ENCODE peak calls at places on chromosomes 3 and 15, in four cellular contexts. G is H1, L is transverse colon, J is HepG2. N is an unnamed sample.

GRCh38 chr3:84547971-84548970 is 410.5 kb upstream of the CADM2 start:
- DNase-seq in G (peak), L (no peak), J (peak), N (no peak)

GRCh38 chr3:195246608-195247007 is 24.4 kb downstream of the XXYLT1 start:
- DNase-seq in G (no peak), L (no peak), J (no peak), N (peak)

GRCh38 chr3:66092175-66092990 is 53.7 kb upstream of the MAGI1 start:
- DNase-seq in G (no peak), L (no peak), J (no peak), N (no peak)

GRCh38 chr3:126912491-126913195 is 70.3 kb upstream of the PLXNA1 start:
- DNase-seq in G (no peak), L (no peak), J (no peak), N (no peak)

GRCh38 chr3:8668216-8668615 is 23.6 kb upstream of the SSUH2 start:
- DNase-seq in G (no peak), L (no peak), J (no peak), N (no peak)

GRCh38 chr15:99202176-99202552 is 47.2 kb downstream of the TTC23 start:
- DNase-seq in G (no peak), L (no peak), J (no peak), N (no peak)

GRCh38 chr3:12870942-12871341 is 29.6 kb upstream of the RPL32 start:
- DNase-seq in G (no peak), L (peak), J (no peak), N (no peak)

GRCh38 chr3:49997862-49998261 is 57.9 kb downstream of the RBM6 start:
- DNase-seq in G (no peak), L (no peak), J (no peak), N (no peak)

GRCh38 chr3:195212749-195213085 is 58.2 kb downstream of the XXYLT1 start:
- DNase-seq in G (no peak), L (no peak), J (no peak), N (no peak)

GRCh38 chr3:4852780-4853748 is 126.2 kb upstream of the BHLHE40 start:
- DNase-seq in G (no peak), L (no peak), J (no peak), N (no peak)

GRCh38 chr3:197238842-197239241 is 59.6 kb downstream of the DLG1 start:
- DNase-seq in G (no peak), L (no peak), J (no peak), N (no peak)

GRCh38 chr3:172892158-172892557 is 141.6 kb downstream of the ECT2 start:
- DNase-seq in G (no peak), L (no peak), J (no peak), N (no peak)

GRCh38 chr3:192835818-192836468 is 81.7 kb downstream of the MB21D2 start:
- DNase-seq in G (no peak), L (peak), J (no peak), N (no peak)

DNA sequence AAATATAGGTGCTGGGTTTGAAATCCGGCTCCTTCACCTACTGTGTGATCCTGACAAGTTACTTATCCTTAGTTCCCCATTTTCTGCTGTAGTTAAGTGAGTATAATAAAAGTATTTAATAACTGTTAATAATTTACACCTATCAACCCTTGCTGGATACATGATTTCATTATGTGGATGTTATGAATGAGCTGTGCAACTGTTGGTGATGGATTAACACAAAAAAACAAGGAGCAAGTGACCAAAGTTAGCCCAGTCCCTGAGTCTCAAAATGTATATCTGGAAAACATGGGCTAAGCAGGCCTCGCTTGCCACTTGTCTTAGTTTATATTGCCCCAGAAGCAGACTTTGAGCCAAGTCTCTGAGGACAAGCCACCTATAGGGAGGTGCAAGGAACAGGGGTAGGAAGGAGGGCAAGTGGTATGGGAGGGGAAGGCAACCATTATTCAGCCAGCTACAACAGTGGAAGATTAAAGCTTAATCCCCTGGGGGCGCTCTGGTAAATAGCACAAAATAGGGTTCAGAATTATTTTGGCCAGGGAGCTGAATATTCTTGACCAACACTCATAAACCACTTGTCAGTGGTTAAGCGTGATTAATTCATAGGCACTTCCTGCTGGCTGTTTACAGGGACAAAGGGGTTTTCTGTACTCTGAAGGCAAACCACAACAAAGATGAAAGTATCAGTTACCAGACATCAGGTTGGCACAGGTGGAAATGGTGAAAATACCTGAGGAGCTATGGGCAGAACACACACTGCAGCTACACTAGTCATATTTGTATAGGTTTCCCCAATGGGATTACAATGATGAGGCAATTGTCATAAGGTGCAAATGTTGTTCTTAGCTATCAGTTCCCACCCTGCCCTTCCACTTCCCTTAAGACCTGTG is 76.2 kb downstream of the TRIM42 start:
- DNase-seq in G (no peak), L (no peak), J (no peak), N (no peak)
- H3K4me3 ChIP-seq in G (no peak), L (no peak), J (no peak), N (no peak)

DNA sequence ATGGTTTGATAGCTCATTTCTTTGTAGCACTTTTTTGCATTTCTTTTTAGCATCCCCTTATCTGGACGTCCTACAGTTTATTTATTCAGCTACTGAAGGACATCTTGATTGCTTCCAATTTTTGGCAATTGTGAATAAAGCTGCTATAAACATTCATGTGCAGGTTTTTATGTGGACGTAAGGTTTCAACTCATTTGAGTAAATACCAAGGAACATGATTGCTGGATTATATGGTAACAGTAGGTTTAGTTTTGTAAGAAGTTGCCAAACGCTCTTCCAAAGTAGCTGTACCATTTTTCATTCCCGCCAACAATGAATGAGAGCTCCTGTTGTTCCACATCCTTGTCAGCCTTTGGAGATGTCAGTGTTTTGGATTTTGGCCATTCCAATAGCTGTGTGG is 29.5 kb upstream of the ACTL6A start:
- DNase-seq in G (no peak), L (no peak), J (no peak), N (no peak)
- TF ChIP-seq POLR2AphosphoS5 in G (no peak), L (no peak), J (no peak), N (no peak)

DNA sequence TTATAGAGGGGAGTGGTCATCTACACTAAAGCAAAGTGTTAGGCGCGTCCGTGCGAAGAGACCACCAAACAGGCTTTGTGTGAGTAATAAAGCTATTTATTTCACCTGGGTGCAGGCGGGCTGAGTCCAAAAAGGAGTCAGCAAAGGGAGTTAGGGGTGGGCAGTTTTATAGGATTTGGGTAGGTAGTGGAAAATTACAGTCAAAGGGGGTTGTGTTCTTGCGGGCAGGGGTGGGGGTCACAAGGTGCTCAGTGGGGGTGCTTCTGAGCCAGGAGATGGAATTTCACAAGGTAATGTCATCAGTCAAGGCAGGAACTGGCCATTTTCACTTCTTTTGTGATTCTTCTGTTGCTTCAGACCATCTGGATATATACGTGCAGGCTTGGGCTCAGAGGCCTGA is 47.1 kb downstream of the OIP5 start:
- DNase-seq in G (no peak), L (no peak), J (no peak), N (no peak)
- H3K4me3 ChIP-seq in G (peak), L (peak), J (peak), N (peak)

GRCh38 chr3:120274739-120275167 is 10.3 kb downstream of the GPR156 start:
- DNase-seq in G (no peak), L (no peak), J (peak), N (no peak)
- TF ChIP-seq POLR2AphosphoS5 in G (no peak), L (no peak), J (no peak), N (no peak)

N was measured in breast epithelium.